ENCODE peak calls at places on chromosomes 12 and 14, in ten cellular contexts. A is heart right ventricle, G is astrocyte, R is uterus, O is left ventricle myocardium inferior, W is fibroblast of lung, E is K562, P is lung, C is mesendoderm, J is psoas muscle. B is an unnamed sample.

GRCh38 chr12:57744194-57744776 is 554 bp upstream of the TSPAN31 start:
- DNase-seq in A (peak), P (peak), J (peak), E (peak), O (peak), W (peak), R (peak), G (no peak), C (no peak), B (peak)

GRCh38 chr12:95583933-95584332 is 32.7 kb upstream of the USP44 start:
- DNase-seq in W (no peak), P (no peak), J (no peak), O (no peak), A (no peak), C (peak), E (no peak), R (no peak), G (no peak), B (no peak)

GRCh38 chr12:41850046-41850445 is 294.6 kb downstream of the GXYLT1 start:
- DNase-seq in W (no peak), O (no peak), A (no peak), P (no peak), R (no peak), J (no peak), E (no peak), C (no peak), G (no peak), B (no peak)

GRCh38 chr12:109624467-109624866 is 50.9 kb downstream of the MVK start:
- DNase-seq in J (no peak), A (no peak), C (peak), O (no peak), P (no peak), W (no peak), G (no peak), R (no peak), E (no peak), B (no peak)

GRCh38 chr12:90017316-90017715 is 308.7 kb upstream of the ATP2B1 start:
- DNase-seq in O (no peak), W (peak), C (no peak), A (no peak), E (no peak), G (no peak), R (no peak), J (no peak), P (no peak), B (no peak)

GRCh38 chr12:120361506-120362208 is 7.3 kb downstream of the MSI1 start:
- DNase-seq in O (peak), G (peak), W (peak), P (no peak), E (peak), A (peak), J (peak), R (peak), C (peak), B (no peak)

GRCh38 chr12:7934153-7934552 is 1.8 kb downstream of the SLC2A3 start:
- DNase-seq in P (no peak), R (no peak), C (no peak), W (no peak), O (no peak), E (peak), J (no peak), A (no peak), G (no peak), B (no peak)

GRCh38 chr12:4210158-4210557 is 63.4 kb upstream of the CCND2 start:
- DNase-seq in E (no peak), P (no peak), G (no peak), R (no peak), A (no peak), W (no peak), O (no peak), C (no peak), J (no peak), B (peak)

GRCh38 chr14:34614638-34615037 is 15.3 kb downstream of the SNX6 start:
- DNase-seq in A (no peak), R (no peak), G (no peak), J (no peak), C (no peak), P (no peak), O (no peak), E (no peak), W (no peak), B (no peak)

GRCh38 chr12:1398673-1399072 is 195.7 kb downstream of the FBXL14 start:
- DNase-seq in E (no peak), J (no peak), W (peak), C (no peak), R (no peak), O (no peak), A (no peak), G (no peak), P (no peak), B (no peak)

DNA sequence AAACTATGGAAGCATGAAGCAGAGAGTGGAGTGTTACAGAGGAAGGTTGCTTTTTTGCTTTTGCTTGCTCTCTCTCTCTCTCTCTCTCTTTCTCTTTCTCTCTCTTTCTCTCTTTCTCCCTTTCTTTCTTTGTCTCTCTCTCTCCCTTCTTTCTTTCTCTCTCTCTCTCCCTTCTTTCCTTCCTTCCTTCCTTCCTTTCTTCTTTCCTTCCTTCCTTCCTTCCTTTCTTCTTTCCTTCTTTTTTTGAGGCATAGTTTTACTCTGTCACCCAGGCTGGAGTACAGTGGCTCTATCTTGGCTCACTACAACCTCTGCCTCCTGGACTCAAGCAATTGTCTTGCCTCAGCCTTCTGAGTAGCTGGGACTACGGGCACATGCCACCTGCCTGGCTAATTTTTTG is 7.6 kb downstream of the ARHGDIB start:
- DNase-seq in J (no peak), E (no peak), P (no peak), A (no peak), R (no peak), C (no peak), G (no peak), O (no peak), W (no peak), B (no peak)
- H3K4me3 ChIP-seq in J (no peak), E (no peak), P (no peak), A (peak), R (no peak), C (no peak), G (no peak), O (no peak), W (no peak), B (no peak)

GRCh38 chr14:93017898-93018297 is 94.9 kb downstream of the CHGA start:
- DNase-seq in G (no peak), E (no peak), J (no peak), R (no peak), O (no peak), W (no peak), A (no peak), C (no peak), P (no peak), B (no peak)
- H3K27ac ChIP-seq in G (no peak), E (no peak), J (peak), R (peak), O (peak), W (no peak), A (peak), C (no peak), P (no peak), B (peak)

GRCh38 chr14:94770251-94770749 is 387 bp upstream of the GSC start:
- DNase-seq in P (no peak), O (no peak), J (no peak), E (no peak), W (peak), R (no peak), G (peak), C (peak), A (no peak), B (no peak)
- H3K4me3 ChIP-seq in P (no peak), O (peak), J (peak), E (no peak), W (no peak), R (peak), G (peak), C (no peak), A (peak), B (peak)

GRCh38 chr12:26135571-26135970 is 10.7 kb upstream of the BHLHE41 start:
- DNase-seq in P (no peak), E (no peak), W (no peak), G (peak), C (no peak), A (no peak), O (no peak), R (no peak), J (no peak), B (no peak)
- H3K27ac ChIP-seq in P (peak), E (no peak), W (no peak), G (peak), C (no peak), A (no peak), O (no peak), R (no peak), J (no peak), B (no peak)

DNA sequence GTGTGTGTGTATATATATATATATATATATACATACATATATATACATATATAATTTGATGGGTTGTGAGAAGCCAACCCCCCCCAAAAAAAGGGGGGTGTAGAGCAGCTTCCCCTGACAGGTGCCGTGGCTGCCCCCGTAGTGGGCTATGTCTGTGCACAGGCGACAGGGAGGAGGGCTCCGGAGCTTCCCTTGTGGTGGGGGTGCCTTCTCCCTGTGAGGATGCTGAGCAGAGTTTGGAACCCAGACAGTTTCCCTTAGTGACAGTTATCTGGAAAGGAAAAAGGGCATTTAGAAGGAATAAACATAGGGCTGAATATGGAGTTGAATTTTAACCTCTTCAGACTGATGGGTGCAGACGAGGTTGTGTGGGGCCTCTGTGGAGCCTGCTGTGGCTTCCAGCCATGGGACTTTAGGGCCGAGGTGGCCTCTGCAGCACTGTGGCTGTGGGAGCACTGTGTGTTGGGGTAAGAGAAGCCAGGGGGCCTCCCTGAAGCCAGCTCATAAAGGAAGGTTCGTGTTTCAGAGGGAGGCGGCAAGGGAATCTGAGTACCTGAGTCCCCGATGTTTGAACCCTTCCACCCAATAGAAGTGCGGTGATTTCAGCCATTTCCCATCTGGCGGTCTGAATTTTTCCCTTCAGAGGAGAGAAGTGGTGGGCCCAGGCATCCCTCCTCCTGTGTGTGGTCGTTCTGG is 19.8 kb downstream of the XRCC3 start:
- DNase-seq in W (no peak), P (no peak), O (no peak), E (no peak), J (no peak), A (no peak), R (no peak), C (no peak), G (no peak), B (no peak)
- H3K4me3 ChIP-seq in W (no peak), P (no peak), O (no peak), E (no peak), J (no peak), A (no peak), R (no peak), C (no peak), G (no peak), B (no peak)

B was measured in coronary artery.